ENCODE peak calls at places on chromosomes 12 and 14, in ten cellular contexts. Z is esophagus muscularis mucosa, T is suprapubic skin, U is SK-N-MC, C is GM23338, G is SK-N-SH, X is HCT116, K is prostate gland, Q is K562, R is transverse colon. M is an unnamed sample.

GRCh38 chr14:75198291-75198933 is 22.0 kb upstream of the TMED10 start:
- DNase-seq in G (peak; percentile 42), Z (no peak), R (peak; percentile 36), C (no peak), K (no peak), T (no peak), X (no peak), Q (no peak), U (no peak), M (peak; percentile 52)

GRCh38 chr14:101087614-101088394 is 184.3 kb upstream of the RTL1 start:
- DNase-seq in G (no peak), T (peak; percentile 47), U (no peak), Q (no peak), Z (no peak), K (no peak), X (no peak), C (no peak), R (peak; percentile 3), M (peak; percentile 7)

GRCh38 chr12:39402922-39403321 is 40.0 kb downstream of the KIF21A start:
- DNase-seq in Z (no peak), X (no peak), G (no peak), C (no peak), U (no peak), K (no peak), R (no peak), Q (no peak), T (no peak), M (no peak)

GRCh38 chr14:97376310-97376709 is 579.1 kb downstream of the VRK1 start:
- DNase-seq in C (no peak), X (no peak), U (no peak), Z (no peak), G (no peak), T (no peak), K (no peak), Q (no peak), R (no peak), M (no peak)

GRCh38 chr12:58728397-58728796 is 191.9 kb downstream of the LRIG3 start:
- DNase-seq in Z (no peak), Q (no peak), C (no peak), R (no peak), U (no peak), G (no peak), K (no peak), X (no peak), T (no peak), M (no peak)

GRCh38 chr14:55122441-55122986 is 6.5 kb upstream of the LGALS3 start:
- DNase-seq in X (no peak), R (peak; percentile 91), U (no peak), C (no peak), T (peak; percentile 88), Z (no peak), Q (no peak), G (peak; percentile 77), K (peak; percentile 69), M (peak; percentile 91)

GRCh38 chr14:59964251-59965007 is 44.5 kb downstream of the LRRC9 start:
- DNase-seq in T (no peak), C (no peak), K (no peak), Q (no peak), X (no peak), U (no peak), Z (no peak), R (no peak), G (no peak), M (no peak)

GRCh38 chr12:49553512-49554088 is 14.3 kb downstream of the MCRS1 start:
- DNase-seq in T (no peak), C (peak; percentile 85), U (no peak), K (no peak), Q (peak; percentile 61), R (no peak), Z (no peak), G (peak; percentile 73), X (peak; percentile 45), M (no peak)

GRCh38 chr12:50660425-50660822 is 103.5 kb upstream of the ATF1 start:
- DNase-seq in G (no peak), U (no peak), R (no peak), C (no peak), T (no peak), K (no peak), Q (no peak), Z (no peak), X (no peak), M (no peak)
- TF ChIP-seq POLR2AphosphoS5 in G (no peak), U (no peak), R (no peak), C (no peak), T (no peak), K (no peak), Q (no peak), Z (no peak), X (no peak), M (no peak)

DNA sequence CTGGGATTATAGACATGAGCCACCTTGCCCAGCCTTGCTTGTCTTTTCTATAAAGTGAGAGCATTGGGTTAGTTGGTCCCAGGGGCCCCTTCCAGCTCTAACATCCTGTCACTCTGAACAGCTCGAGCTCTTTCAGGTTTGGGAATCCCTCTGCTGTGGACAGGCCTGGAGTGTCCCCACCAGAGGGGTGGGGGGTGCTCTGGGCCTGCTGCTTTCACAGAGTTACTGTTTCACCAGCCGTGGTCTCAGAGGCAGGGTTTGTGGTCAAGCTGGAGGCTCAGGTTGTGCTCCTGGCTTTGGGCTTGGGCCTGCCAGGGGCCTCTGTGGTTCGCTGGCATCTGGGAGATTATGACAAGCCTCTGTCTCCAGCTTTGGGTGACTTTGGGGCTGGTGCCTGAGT is 59.7 kb downstream of the FBXL14 start:
- DNase-seq in C (no peak), U (no peak), Z (no peak), K (no peak), G (no peak), T (no peak), Q (no peak), X (no peak), R (peak; percentile 30), M (no peak)
- H3K4me3 ChIP-seq in C (no peak overlapping the region), U (no peak overlapping the region), Z (no peak overlapping the region), K (no peak overlapping the region), G (no peak overlapping the region), T (no peak overlapping the region), Q (no peak overlapping the region), X (no peak overlapping the region), R (no peak overlapping the region), M (no peak overlapping the region)

GRCh38 chr12:124160102-124160501 is 134.8 kb upstream of the RFLNA start:
- DNase-seq in Q (no peak), C (peak; percentile 56), K (no peak), G (no peak), R (no peak), T (no peak), U (no peak), X (no peak), Z (no peak), M (no peak)

GRCh38 chr12:124167141-124167540 is 127.8 kb upstream of the RFLNA start:
- DNase-seq in U (no peak), G (no peak), X (no peak), Z (no peak), Q (no peak), C (no peak), T (no peak), R (no peak), K (no peak), M (no peak)

GRCh38 chr12:124159655-124160054 is 135.2 kb upstream of the RFLNA start:
- DNase-seq in Z (no peak), C (no peak), Q (no peak), T (no peak), U (no peak), K (no peak), X (no peak), G (peak; percentile 42), R (peak; percentile 55), M (no peak)

GRCh38 chr12:124165695-124166094 is 129.2 kb upstream of the RFLNA start:
- DNase-seq in X (no peak), G (no peak), Z (no peak), U (no peak), T (no peak), Q (no peak), R (no peak), C (no peak), K (no peak), M (no peak)

DNA sequence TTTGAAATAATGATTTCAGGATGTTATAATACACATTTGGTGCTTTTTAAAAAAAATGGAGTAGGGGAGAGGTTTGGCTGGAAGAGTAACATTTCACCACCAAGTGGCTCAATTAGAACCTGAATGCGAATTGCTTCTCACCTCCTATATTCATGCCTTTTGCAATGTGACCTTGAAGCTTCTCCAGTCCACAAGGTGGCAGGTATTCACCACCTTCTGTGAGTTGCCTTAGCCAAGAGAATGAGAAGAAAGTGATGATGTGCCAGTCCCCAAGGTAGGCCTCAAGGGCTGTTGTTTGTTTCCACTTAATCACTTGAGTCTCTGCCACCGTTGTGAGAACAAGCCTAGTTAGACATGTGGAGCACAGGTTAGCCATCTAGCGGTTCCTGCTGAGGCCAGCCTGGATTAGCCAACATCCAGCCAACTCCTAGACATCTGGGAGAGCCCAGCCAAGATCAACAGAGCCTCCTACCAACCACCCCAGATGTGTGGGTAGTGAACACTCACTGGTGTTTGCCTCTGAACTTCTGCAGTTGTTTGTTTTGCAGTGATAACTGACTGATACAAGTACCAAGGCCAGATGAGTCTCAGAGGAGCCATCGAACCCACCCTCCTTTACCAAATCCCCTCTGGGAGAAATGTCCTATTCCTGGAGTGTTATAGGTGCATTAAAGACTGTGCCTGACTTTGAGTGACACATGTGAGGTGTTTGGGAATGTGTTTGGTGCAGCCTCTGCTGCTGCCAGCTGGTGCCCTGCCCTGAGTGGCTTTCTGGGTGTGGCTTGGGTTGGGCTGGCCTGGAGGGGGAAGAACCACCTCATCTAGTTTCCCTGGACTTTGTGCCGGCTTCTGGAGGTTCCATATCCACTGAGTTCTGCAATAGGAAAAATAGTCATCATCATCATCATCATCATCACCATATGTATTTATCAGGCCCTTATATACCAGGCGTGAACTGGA is 132.5 kb upstream of the RFLNA start:
- DNase-seq in U (no peak), T (no peak), K (no peak), X (peak; percentile 6), G (no peak), C (no peak), Q (peak; percentile 13), Z (no peak), R (peak; percentile 60), M (peak; percentile 39)
- TF ChIP-seq POLR2AphosphoS5 in U (no peak), T (no peak), K (peak; percentile 17), X (no peak), G (no peak), C (no peak), Q (no peak), Z (no peak), R (no peak), M (no peak)

GRCh38 chr12:70444903-70445302 is 78.8 kb downstream of the KCNMB4 start:
- DNase-seq in C (peak; percentile 9), G (no peak), T (no peak), U (no peak), X (no peak), Q (no peak), K (no peak), R (no peak), Z (no peak), M (no peak)

GRCh38 chr12:70449758-70450341 is 83.8 kb downstream of the KCNMB4 start:
- DNase-seq in C (no peak), T (no peak), Q (no peak), K (no peak), R (no peak), U (no peak), G (no peak), Z (no peak), X (peak; percentile 16), M (no peak)

GRCh38 chr12:70449074-70449757 is 83.1 kb downstream of the KCNMB4 start:
- DNase-seq in G (no peak), K (no peak), Z (no peak), U (no peak), C (no peak), R (no peak), Q (no peak), T (no peak), X (peak; percentile 87), M (no peak)

GRCh38 chr12:70451528-70451927 is 85.4 kb downstream of the KCNMB4 start:
- DNase-seq in T (no peak), Q (no peak), K (no peak), C (no peak), U (no peak), R (no peak), G (no peak), Z (no peak), X (no peak), M (no peak)

DNA sequence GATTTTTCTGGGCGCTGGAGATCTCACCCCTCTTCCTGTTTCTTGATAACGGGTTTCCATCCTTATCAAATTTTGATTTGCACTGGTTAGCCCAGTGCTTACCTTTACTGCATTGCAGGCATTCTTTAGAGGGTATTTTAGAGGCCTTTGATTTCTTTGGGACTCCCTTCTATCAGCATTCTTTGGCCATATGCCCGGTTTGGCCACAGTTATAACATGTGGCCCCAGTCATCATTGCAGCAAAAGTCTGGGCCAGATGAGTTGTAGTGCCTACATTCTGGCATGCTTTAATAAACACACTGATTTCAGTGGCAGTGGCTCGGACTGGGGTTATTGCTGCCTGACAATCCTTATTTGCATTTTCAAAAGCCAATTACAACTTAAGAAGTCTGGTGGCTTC is 82.3 kb downstream of the KCNMB4 start:
- DNase-seq in G (no peak), U (no peak), T (no peak), Z (no peak), X (no peak), R (no peak), C (no peak), Q (no peak), K (no peak), M (no peak)
- H3K4me3 ChIP-seq in G (no peak overlapping the region), U (no peak overlapping the region), T (no peak overlapping the region), Z (no peak overlapping the region), X (no peak overlapping the region), R (no peak overlapping the region), C (no peak overlapping the region), Q (no peak overlapping the region), K (no peak overlapping the region), M (no peak overlapping the region)